ENCODE peak calls at places on chromosomes 1 and 21, in six cellular contexts. G is small intestine; U is thoracic aorta; W is effector memory CD4-positive, alpha-beta T cell; M is heart left ventricle; L is neural progenitor cell. F is an unnamed sample.

GRCh38 chr1:15837931-15838330 is 9.6 kb upstream of the SPEN start:
- DNase-seq in G (no peak), U (no peak), M (no peak), L (no peak), W (no peak), F (no peak)

GRCh38 chr1:178869114-178869697 is 1.7 kb downstream of the ANGPTL1 start:
- DNase-seq in L (peak; percentile 8), M (no peak), W (no peak), U (no peak), G (no peak), F (no peak)

GRCh38 chr1:192598589-192598988 is 23.0 kb downstream of the RGS1 start:
- DNase-seq in L (no peak), U (no peak), W (no peak), G (no peak), M (no peak), F (no peak)

GRCh38 chr21:31363720-31364119 is 19.7 kb upstream of the TIAM1 start:
- DNase-seq in U (no peak), G (no peak), M (no peak), L (no peak), W (no peak), F (no peak)

GRCh38 chr1:20405893-20406604 is 80.0 kb downstream of the CAMK2N1 start:
- DNase-seq in W (no peak), G (no peak), U (no peak), L (no peak), M (no peak), F (no peak)

GRCh38 chr1:42176902-42177519 is 12.5 kb upstream of the GUCA2A start:
- DNase-seq in U (no peak), G (peak; percentile 50), M (peak; percentile 25), L (peak; percentile 72), W (no peak), F (no peak)

GRCh38 chr1:70044832-70045231 is 160.5 kb downstream of the LRRC40 start:
- DNase-seq in M (no peak), G (no peak), W (no peak), L (no peak), U (no peak), F (no peak)

GRCh38 chr1:197302775-197303174 is 34.7 kb downstream of the CRB1 start:
- DNase-seq in G (no peak), M (no peak), U (no peak), W (no peak), L (no peak), F (no peak)

GRCh38 chr1:50308883-50309282 is 114.4 kb downstream of the DMRTA2 start:
- DNase-seq in W (no peak), U (no peak), M (no peak), G (no peak), L (peak; percentile 72), F (no peak)

GRCh38 chr1:36137226-36137625 is 12.1 kb downstream of the TRAPPC3 start:
- DNase-seq in G (no peak), M (no peak), U (no peak), L (no peak), W (no peak), F (no peak)

GRCh38 chr1:56258395-56258794 is 321.0 kb downstream of the PLPP3 start:
- DNase-seq in M (no peak), L (peak; percentile 4), G (no peak), W (no peak), U (no peak), F (no peak)

GRCh38 chr1:150093805-150094204 is 26.2 kb downstream of the VPS45 start:
- DNase-seq in L (no peak), U (no peak), G (no peak), W (no peak), M (peak; percentile 37), F (no peak)

GRCh38 chr1:6142734-6143133 is 37.4 kb downstream of the CHD5 start:
- DNase-seq in U (no peak), L (no peak), W (no peak), M (no peak), G (no peak), F (no peak)

GRCh38 chr1:33698316-33699035 is 165.4 kb upstream of the HMGB4 start:
- DNase-seq in G (no peak), U (no peak), W (no peak), L (no peak), M (no peak), F (peak; percentile 16)

GRCh38 chr1:40151457-40152079 is 9.6 kb upstream of the RLF start:
- DNase-seq in L (no peak), G (no peak), M (no peak), U (no peak), W (no peak), F (no peak)

GRCh38 chr21:25283720-25284119 is 323.6 kb downstream of the MRPL39 start:
- DNase-seq in W (no peak), G (no peak), M (no peak), U (no peak), L (peak; percentile 63), F (no peak)

GRCh38 chr1:52662645-52663313 is 29.8 kb downstream of the SHISAL2A start:
- DNase-seq in W (no peak), U (no peak), G (no peak), L (peak; percentile 94), M (no peak), F (no peak)

GRCh38 chr1:168560370-168560769 is 16.0 kb upstream of the XCL1 start:
- DNase-seq in M (no peak), L (no peak), U (no peak), W (no peak), G (no peak), F (no peak)

GRCh38 chr1:82319526-82319925 is 518.8 kb downstream of the ADGRL2 start:
- DNase-seq in U (no peak), M (no peak), G (no peak), L (no peak), W (no peak), F (no peak)

GRCh38 chr1:222852326-222852725 is 37.5 kb downstream of the DISP1 start:
- DNase-seq in U (no peak), L (no peak), M (no peak), W (no peak), G (no peak), F (no peak)

GRCh38 chr21:39754811-39755210 is 9.8 kb downstream of the IGSF5 start:
- DNase-seq in L (no peak), G (no peak), U (no peak), W (no peak), M (no peak), F (no peak)

GRCh38 chr1:243271990-243272389 is 16.1 kb downstream of the SDCCAG8 start:
- DNase-seq in L (no peak), W (no peak), M (no peak), G (no peak), U (no peak), F (no peak)
- H3K4me1 ChIP-seq in L (peaks cover 4% of the 10 kb centered on the region), W (no peaks in the 10 kb centered on the region), M (peaks cover 41% of the 10 kb centered on the region), G (no peaks in the 10 kb centered on the region), U (peaks cover 38% of the 10 kb centered on the region), F (peaks cover 8% of the 10 kb centered on the region)

GRCh38 chr1:59497616-59498015 is 200.7 kb downstream of the FGGY start:
- DNase-seq in M (no peak), L (no peak), G (no peak), W (no peak), U (no peak), F (no peak)

GRCh38 chr1:59498640-59499039 is 201.7 kb downstream of the FGGY start:
- DNase-seq in U (no peak), M (no peak), W (no peak), G (no peak), L (no peak), F (no peak)

GRCh38 chr1:59499956-59500569 is 203.2 kb downstream of the FGGY start:
- DNase-seq in M (no peak), U (no peak), W (no peak), L (no peak), G (peak; percentile 75), F (no peak)

GRCh38 chr1:59500970-59501742 is 204.3 kb downstream of the FGGY start:
- DNase-seq in L (no peak), U (no peak), G (peak; percentile 15), M (no peak), W (no peak), F (no peak)

GRCh38 chr1:59499273-59499955 is 202.5 kb downstream of the FGGY start:
- DNase-seq in M (no peak), G (peak; percentile 80), L (no peak), U (no peak), W (no peak), F (no peak)
- H3K4me3 ChIP-seq in M (no peak overlapping the region), G (no peak overlapping the region), L (no peak overlapping the region), U (peak overlapping the region; percentile 44), W (no peak overlapping the region), F (no peak overlapping the region)

DNA sequence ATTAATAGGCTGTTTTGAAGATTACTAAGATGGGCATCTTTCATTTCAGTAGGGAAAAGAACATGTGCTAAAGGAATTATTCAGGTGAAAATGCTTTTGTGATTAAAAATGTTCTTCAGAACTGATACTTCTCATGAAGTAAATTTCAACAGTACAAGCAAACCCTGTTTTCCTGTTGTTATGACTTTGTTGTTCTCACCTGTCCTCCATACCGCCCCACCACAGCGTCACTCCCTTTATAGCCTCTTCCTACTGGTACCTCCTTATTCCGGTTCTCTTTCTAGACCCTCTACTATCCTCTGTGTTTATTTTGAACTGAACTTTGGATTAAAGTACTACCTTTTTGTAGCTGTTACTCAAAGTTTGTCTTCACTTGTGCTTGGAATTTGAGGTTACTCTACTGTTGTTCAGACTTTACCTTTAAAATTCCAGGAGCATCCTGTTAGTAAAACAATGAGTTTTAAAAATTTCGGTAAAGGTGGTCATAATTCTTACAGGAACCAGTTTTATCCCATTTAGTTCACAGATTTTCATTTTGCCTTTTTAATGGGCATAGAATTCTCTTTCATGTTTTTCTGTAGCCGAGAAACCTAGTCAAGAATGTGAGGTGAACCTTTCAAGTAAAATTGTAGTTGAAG is 10.9 kb downstream of the CNST start:
- DNase-seq in U (no peak), M (no peak), G (no peak), L (no peak), W (no peak), F (no peak)
- H3K27ac ChIP-seq in U (no peak overlapping the region), M (no peak overlapping the region), G (peak overlapping the region; percentile 12), L (no peak overlapping the region), W (peak overlapping the region; percentile 11), F (no peak overlapping the region)

DNA sequence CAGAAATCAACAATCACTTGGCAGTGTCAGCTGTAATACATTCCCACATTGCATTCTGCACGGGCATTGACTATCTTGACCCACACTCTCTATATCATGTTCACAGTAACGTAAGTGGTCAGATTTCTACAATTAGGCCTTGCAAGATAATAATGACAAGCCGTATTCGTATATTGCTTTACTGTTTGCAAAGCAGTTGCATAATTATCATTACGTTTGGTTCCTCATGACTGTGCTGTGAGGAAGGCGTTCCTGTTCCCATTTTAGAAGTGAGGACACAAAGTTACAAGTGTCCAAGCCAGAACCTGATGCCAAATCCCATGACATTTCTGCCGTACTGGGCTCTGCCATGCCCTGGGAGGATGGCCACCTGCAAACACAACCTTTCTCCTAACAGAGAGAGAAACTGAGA is 53.5 kb upstream of the TARBP1 start:
- DNase-seq in M (peak; percentile 65), W (no peak), U (peak; percentile 28), L (no peak), G (no peak), F (peak; percentile 58)
- H3K4me1 ChIP-seq in M (peaks cover 99% of the 10 kb centered on the region), W (no peaks in the 10 kb centered on the region), U (peaks cover 98% of the 10 kb centered on the region), L (peaks cover 48% of the 10 kb centered on the region), G (peaks cover 3% of the 10 kb centered on the region), F (peaks cover 21% of the 10 kb centered on the region)